ENCODE peak calls at places on chromosomes 2 and 18, in four cellular contexts. One of them, this sample, is unnamed.

GRCh38 chr2:96801464-96802280 is 14.4 kb upstream of the CNNM3 start:
- DNase-seq in AG10803: no peak
- DNase-seq in kidney epithelial cell: no peak
- DNase-seq in choroid plexus epithelial cell: no peak
- DNase-seq in this sample: no peak

GRCh38 chr2:56130463-56131070 is 53.2 kb upstream of the CCDC85A start:
- DNase-seq in choroid plexus epithelial cell: peak; percentile 74
- DNase-seq in kidney epithelial cell: no peak
- DNase-seq in AG10803: peak; percentile 60
- DNase-seq in this sample: no peak

GRCh38 chr18:70423120-70423519 is 134.3 kb downstream of the SOCS6 start:
- DNase-seq in kidney epithelial cell: no peak
- DNase-seq in AG10803: no peak
- DNase-seq in choroid plexus epithelial cell: no peak
- DNase-seq in this sample: no peak

GRCh38 chr18:31042391-31043181 is at the start of gene DSC3:
- DNase-seq in choroid plexus epithelial cell: peak; percentile 13
- DNase-seq in AG10803: no peak
- DNase-seq in kidney epithelial cell: no peak
- DNase-seq in this sample: no peak

GRCh38 chr18:74840492-74841167 is 243.0 kb downstream of the ZNF407 start:
- DNase-seq in AG10803: peak; percentile 40
- DNase-seq in choroid plexus epithelial cell: peak; percentile 65
- DNase-seq in kidney epithelial cell: peak; percentile 25
- DNase-seq in this sample: no peak

GRCh38 chr2:239728751-239729150 is 296.4 kb downstream of the NDUFA10 start:
- DNase-seq in AG10803: no peak
- DNase-seq in kidney epithelial cell: no peak
- DNase-seq in choroid plexus epithelial cell: no peak
- DNase-seq in this sample: no peak

GRCh38 chr2:1518501-1518821 is 105.2 kb downstream of the TPO start:
- DNase-seq in AG10803: no peak
- DNase-seq in kidney epithelial cell: no peak
- DNase-seq in choroid plexus epithelial cell: peak; percentile 11
- DNase-seq in this sample: no peak

GRCh38 chr2:147789287-147789686 is 55.5 kb upstream of the ACVR2A start:
- DNase-seq in choroid plexus epithelial cell: no peak
- DNase-seq in kidney epithelial cell: no peak
- DNase-seq in AG10803: no peak
- DNase-seq in this sample: no peak

GRCh38 chr2:29187926-29188325 is 72.7 kb downstream of the CLIP4 start:
- DNase-seq in choroid plexus epithelial cell: no peak
- DNase-seq in kidney epithelial cell: no peak
- DNase-seq in AG10803: peak; percentile 44
- DNase-seq in this sample: no peak

GRCh38 chr2:173028671-173029070 is 47.0 kb upstream of the MAP3K20 start:
- DNase-seq in kidney epithelial cell: no peak
- DNase-seq in choroid plexus epithelial cell: peak; percentile 44
- DNase-seq in AG10803: peak; percentile 79
- DNase-seq in this sample: no peak

GRCh38 chr2:99066602-99067001 is 74.9 kb upstream of the C2orf15 start:
- DNase-seq in AG10803: peak; percentile 53
- DNase-seq in kidney epithelial cell: no peak
- DNase-seq in choroid plexus epithelial cell: peak; percentile 80
- DNase-seq in this sample: no peak

GRCh38 chr2:172858473-172858745 is 122.8 kb downstream of the RAPGEF4 start:
- DNase-seq in choroid plexus epithelial cell: no peak
- DNase-seq in kidney epithelial cell: no peak
- DNase-seq in AG10803: no peak
- DNase-seq in this sample: no peak

GRCh38 chr18:44895176-44895798 is 214.6 kb downstream of the SETBP1 start:
- DNase-seq in AG10803: peak; percentile 51
- DNase-seq in choroid plexus epithelial cell: peak; percentile 82
- DNase-seq in kidney epithelial cell: peak; percentile 7
- DNase-seq in this sample: peak; percentile 36

GRCh38 chr2:3468296-3468988 is 50.9 kb downstream of the ADI1 start:
- DNase-seq in AG10803: no peak
- DNase-seq in choroid plexus epithelial cell: no peak
- DNase-seq in kidney epithelial cell: no peak
- DNase-seq in this sample: no peak

GRCh38 chr2:177670791-177671528 is 278.4 kb downstream of the AGPS start:
- DNase-seq in choroid plexus epithelial cell: no peak
- DNase-seq in AG10803: no peak
- DNase-seq in kidney epithelial cell: no peak
- DNase-seq in this sample: no peak

GRCh38 chr2:237134831-237135230 is 49.1 kb downstream of the COPS8 start:
- DNase-seq in choroid plexus epithelial cell: no peak
- DNase-seq in kidney epithelial cell: no peak
- DNase-seq in AG10803: no peak
- DNase-seq in this sample: no peak

GRCh38 chr2:169877406-169877805 is 50.2 kb downstream of the UBR3 start:
- DNase-seq in AG10803: peak; percentile 16
- DNase-seq in choroid plexus epithelial cell: peak; percentile 72
- DNase-seq in kidney epithelial cell: no peak
- DNase-seq in this sample: no peak

GRCh38 chr18:44759925-44760342 is 79.2 kb downstream of the SETBP1 start:
- DNase-seq in AG10803: no peak
- DNase-seq in choroid plexus epithelial cell: no peak
- DNase-seq in kidney epithelial cell: no peak
- DNase-seq in this sample: no peak

GRCh38 chr2:162677476-162677875 is 161.1 kb downstream of the KCNH7 start:
- DNase-seq in choroid plexus epithelial cell: peak; percentile 75
- DNase-seq in kidney epithelial cell: no peak
- DNase-seq in AG10803: no peak
- DNase-seq in this sample: no peak

GRCh38 chr18:77110400-77110799 is 22.2 kb downstream of the MBP start:
- DNase-seq in kidney epithelial cell: no peak
- DNase-seq in AG10803: no peak
- DNase-seq in choroid plexus epithelial cell: no peak
- DNase-seq in this sample: no peak

GRCh38 chr2:166173263-166173662 is 45.4 kb upstream of the SCN1A start:
- DNase-seq in AG10803: no peak
- DNase-seq in kidney epithelial cell: no peak
- DNase-seq in choroid plexus epithelial cell: no peak
- DNase-seq in this sample: no peak

GRCh38 chr2:132969371-132969985 is 299.5 kb upstream of the LYPD1 start:
- DNase-seq in AG10803: no peak
- DNase-seq in choroid plexus epithelial cell: no peak
- DNase-seq in kidney epithelial cell: no peak
- DNase-seq in this sample: no peak

GRCh38 chr2:263022-263738 is 652 bp downstream of the SH3YL1 start:
- DNase-seq in choroid plexus epithelial cell: no peak
- DNase-seq in kidney epithelial cell: no peak
- DNase-seq in AG10803: no peak
- DNase-seq in this sample: no peak

GRCh38 chr2:239160226-239161143 is 240.3 kb downstream of the HDAC4 start:
- DNase-seq in choroid plexus epithelial cell: no peak
- DNase-seq in kidney epithelial cell: no peak
- DNase-seq in AG10803: no peak
- DNase-seq in this sample: no peak

GRCh38 chr2:160096414-160096813 is 34.0 kb upstream of the PLA2R1 start:
- DNase-seq in AG10803: no peak
- DNase-seq in choroid plexus epithelial cell: no peak
- DNase-seq in kidney epithelial cell: no peak
- DNase-seq in this sample: no peak

GRCh38 chr2:84290537-84290936 is 168.5 kb downstream of the SUCLG1 start:
- DNase-seq in choroid plexus epithelial cell: no peak
- DNase-seq in AG10803: no peak
- DNase-seq in kidney epithelial cell: no peak
- DNase-seq in this sample: no peak

GRCh38 chr2:101063753-101064502 is 61.8 kb downstream of the RPL31 start:
- DNase-seq in kidney epithelial cell: no peak
- DNase-seq in choroid plexus epithelial cell: peak; percentile 71
- DNase-seq in AG10803: peak; percentile 83
- DNase-seq in this sample: peak; percentile 41

GRCh38 chr2:119760876-119761275 is 1.2 kb downstream of the PTPN4 start:
- DNase-seq in kidney epithelial cell: no peak
- DNase-seq in AG10803: peak; percentile 41
- DNase-seq in choroid plexus epithelial cell: peak; percentile 67
- DNase-seq in this sample: no peak

GRCh38 chr2:101617188-101617587 is 80.3 kb upstream of the MAP4K4 start:
- DNase-seq in choroid plexus epithelial cell: peak; percentile 92
- DNase-seq in AG10803: peak; percentile 52
- DNase-seq in kidney epithelial cell: peak; percentile 74
- DNase-seq in this sample: no peak

GRCh38 chr18:76436342-76436741 is 58.7 kb downstream of the ZNF516 start:
- DNase-seq in choroid plexus epithelial cell: no peak
- DNase-seq in AG10803: no peak
- DNase-seq in kidney epithelial cell: no peak
- DNase-seq in this sample: no peak

GRCh38 chr2:126781806-126782205 is 116.9 kb upstream of the TEX51 start:
- DNase-seq in choroid plexus epithelial cell: no peak
- DNase-seq in AG10803: no peak
- DNase-seq in kidney epithelial cell: no peak
- DNase-seq in this sample: no peak

GRCh38 chr2:194962254-194962653 is 694.8 kb upstream of the SLC39A10 start:
- DNase-seq in kidney epithelial cell: no peak
- DNase-seq in AG10803: no peak
- DNase-seq in choroid plexus epithelial cell: no peak
- DNase-seq in this sample: no peak

GRCh38 chr18:24659837-24660720 is 199.6 kb downstream of the HRH4 start:
- DNase-seq in AG10803: peak; percentile 49
- DNase-seq in choroid plexus epithelial cell: no peak
- DNase-seq in kidney epithelial cell: no peak
- DNase-seq in this sample: no peak

GRCh38 chr2:223582001-223582400 is 20.2 kb downstream of the SCG2 start:
- DNase-seq in AG10803: no peak
- DNase-seq in choroid plexus epithelial cell: no peak
- DNase-seq in kidney epithelial cell: no peak
- DNase-seq in this sample: no peak

GRCh38 chr2:161250864-161251436 is 57.3 kb upstream of the PSMD14 start:
- DNase-seq in kidney epithelial cell: peak; percentile 50
- DNase-seq in choroid plexus epithelial cell: peak; percentile 70
- DNase-seq in AG10803: peak; percentile 22
- DNase-seq in this sample: no peak

GRCh38 chr2:32278476-32278853 is 761 bp downstream of the YIPF4 start:
- DNase-seq in choroid plexus epithelial cell: no peak
- DNase-seq in kidney epithelial cell: no peak
- DNase-seq in AG10803: no peak
- DNase-seq in this sample: no peak

GRCh38 chr2:43519711-43520221 is 76.1 kb downstream of the THADA start:
- DNase-seq in AG10803: peak; percentile 96
- DNase-seq in choroid plexus epithelial cell: peak; percentile 95
- DNase-seq in kidney epithelial cell: peak; percentile 85
- DNase-seq in this sample: peak; percentile 98

GRCh38 chr18:29652797-29653196 is 1389.7 kb downstream of the DSC3 start:
- DNase-seq in choroid plexus epithelial cell: no peak
- DNase-seq in kidney epithelial cell: no peak
- DNase-seq in AG10803: no peak
- DNase-seq in this sample: no peak

GRCh38 chr18:49784427-49785185 is 28.7 kb downstream of the ACAA2 start:
- DNase-seq in AG10803: peak; percentile 38
- DNase-seq in choroid plexus epithelial cell: peak; percentile 60
- DNase-seq in kidney epithelial cell: no peak
- DNase-seq in this sample: no peak
- TF ChIP-seq CTCF in AG10803: peak; percentile 46
- TF ChIP-seq CTCF in choroid plexus epithelial cell: peak; percentile 54
- TF ChIP-seq CTCF in kidney epithelial cell: peak; percentile 28
- TF ChIP-seq CTCF in this sample: peak; percentile 28

GRCh38 chr2:231662028-231662810 is 46.1 kb upstream of the PTMA start:
- DNase-seq in AG10803: peak; percentile 96
- DNase-seq in choroid plexus epithelial cell: peak; percentile 98
- DNase-seq in kidney epithelial cell: no peak
- DNase-seq in this sample: peak; percentile 61
- H3K4me3 ChIP-seq in AG10803: peak overlapping the region; percentile 61
- H3K4me3 ChIP-seq in choroid plexus epithelial cell: peak overlapping the region; percentile 56
- H3K4me3 ChIP-seq in kidney epithelial cell: peak overlapping the region; percentile 25
- H3K4me3 ChIP-seq in this sample: peak overlapping the region; percentile 54

GRCh38 chr2:197804049-197804757 is at the start of gene PLCL1:
- DNase-seq in AG10803: peak; percentile 93
- DNase-seq in choroid plexus epithelial cell: peak; percentile 93
- DNase-seq in kidney epithelial cell: peak; percentile 72
- DNase-seq in this sample: peak; percentile 45
- TF ChIP-seq CTCF in AG10803: no peak
- TF ChIP-seq CTCF in choroid plexus epithelial cell: no peak
- TF ChIP-seq CTCF in kidney epithelial cell: no peak
- TF ChIP-seq CTCF in this sample: no peak

DNA sequence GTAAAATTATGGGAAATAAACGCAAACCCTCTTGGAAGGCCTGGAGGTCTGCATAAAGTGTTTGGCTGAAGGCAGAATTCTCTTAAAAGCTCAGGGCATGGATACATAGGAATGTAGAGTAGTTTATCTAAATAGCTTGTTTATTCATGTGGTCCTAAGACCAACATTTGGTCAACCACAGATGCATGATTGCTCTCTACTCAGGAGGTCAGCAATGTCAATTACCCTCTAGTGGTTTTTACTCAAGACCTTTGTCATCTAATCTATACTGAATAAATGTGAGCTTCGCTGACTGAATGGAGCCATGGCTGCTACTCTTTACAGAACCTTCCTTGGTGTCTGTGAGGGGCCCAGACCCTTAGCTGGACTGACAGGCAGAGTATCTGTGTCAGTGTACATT is 139.8 kb downstream of the ATL2 start:
- DNase-seq in AG10803: no peak
- DNase-seq in kidney epithelial cell: no peak
- DNase-seq in choroid plexus epithelial cell: no peak
- DNase-seq in this sample: no peak
- H3K4me3 ChIP-seq in AG10803: no peak overlapping the region
- H3K4me3 ChIP-seq in kidney epithelial cell: no peak overlapping the region
- H3K4me3 ChIP-seq in choroid plexus epithelial cell: no peak overlapping the region
- H3K4me3 ChIP-seq in this sample: no peak overlapping the region

GRCh38 chr2:113144259-113144658 is 16.9 kb downstream of the IL1RN start:
- DNase-seq in AG10803: no peak
- DNase-seq in choroid plexus epithelial cell: no peak
- DNase-seq in kidney epithelial cell: no peak
- DNase-seq in this sample: no peak
- TF ChIP-seq CTCF in AG10803: no peak
- TF ChIP-seq CTCF in choroid plexus epithelial cell: no peak
- TF ChIP-seq CTCF in kidney epithelial cell: no peak
- TF ChIP-seq CTCF in this sample: no peak

GRCh38 chr18:78733762-78734613 is 245.6 kb upstream of the SALL3 start:
- DNase-seq in AG10803: no peak
- DNase-seq in kidney epithelial cell: no peak
- DNase-seq in choroid plexus epithelial cell: no peak
- DNase-seq in this sample: no peak
- H3K4me3 ChIP-seq in AG10803: no peak overlapping the region
- H3K4me3 ChIP-seq in kidney epithelial cell: no peak overlapping the region
- H3K4me3 ChIP-seq in choroid plexus epithelial cell: no peak overlapping the region
- H3K4me3 ChIP-seq in this sample: no peak overlapping the region